ENCODE peak calls at places on chromosomes 6 and 20, in six cellular contexts. O is PC-9, J is mesenchymal stem cell, I is GM23338, U is SK-N-SH, M is fibroblast of lung. T is an unnamed sample.

GRCh38 chr6:165701564-165702354 is 38.7 kb upstream of the PDE10A start:
- DNase-seq in O (no peak), M (no peak), J (no peak), U (no peak), I (no peak), T (no peak)

GRCh38 chr6:33740204-33740608 is 6.5 kb downstream of the IP6K3 start:
- DNase-seq in O (peak; percentile 83), I (no peak), M (peak; percentile 19), J (peak; percentile 51), U (no peak), T (no peak)

GRCh38 chr20:59850018-59850641 is 83.3 kb downstream of the SYCP2 start:
- DNase-seq in M (peak; percentile 57), J (peak; percentile 5), U (no peak), O (no peak), I (peak; percentile 72), T (peak; percentile 87)

GRCh38 chr6:151651639-151652038 is 155.8 kb upstream of the ESR1 start:
- DNase-seq in O (no peak), I (no peak), J (no peak), U (no peak), M (no peak), T (no peak)

GRCh38 chr20:3156811-3157619 is 2.6 kb downstream of the FASTKD5 start:
- DNase-seq in J (no peak), M (no peak), U (no peak), O (no peak), I (no peak), T (peak; percentile 91)

GRCh38 chr6:88650029-88650619 is 313.3 kb downstream of the RNGTT start:
- DNase-seq in O (no peak), J (peak; percentile 17), M (peak; percentile 88), U (no peak), I (no peak), T (peak; percentile 49)

GRCh38 chr20:60137657-60138245 is 179.5 kb downstream of the CDH26 start:
- DNase-seq in J (no peak), M (peak; percentile 20), I (peak; percentile 44), U (no peak), O (no peak), T (peak; percentile 58)

GRCh38 chr20:50804453-50805348 is 9.8 kb downstream of the BCAS4 start:
- DNase-seq in I (no peak), M (no peak), U (no peak), J (no peak), O (no peak), T (no peak)

GRCh38 chr6:167491403-167492095 is 166.7 kb downstream of the TTLL2 start:
- DNase-seq in M (no peak), O (no peak), I (no peak), U (no peak), J (no peak), T (no peak)

GRCh38 chr20:610130-611046 is at the start of gene TCF15:
- DNase-seq in I (peak; percentile 85), U (peak; percentile 100), M (no peak), O (no peak), J (no peak), T (peak; percentile 87)
- H3K4me2 ChIP-seq in I (peak within 1 kb of the TSS; percentile 92), U (no peak within 1 kb of the TSS), M (no peak within 1 kb of the TSS), O (no peak within 1 kb of the TSS), J (no peak within 1 kb of the TSS), T (no peak within 1 kb of the TSS)

GRCh38 chr20:57500941-57501340 is 24.0 kb downstream of the CTCFL start:
- DNase-seq in U (no peak), M (no peak), I (no peak), J (no peak), O (no peak), T (no peak)
- H3K27me3 ChIP-seq in U (no peaks in the 10 kb centered on the region), M (no peaks in the 10 kb centered on the region), I (no peaks in the 10 kb centered on the region), J (peaks cover 73% of the 10 kb centered on the region), O (no peaks in the 10 kb centered on the region), T (peaks cover 9% of the 10 kb centered on the region)

GRCh38 chr6:100751590-100751989 is 129.5 kb downstream of the ASCC3 start:
- DNase-seq in U (no peak), I (no peak), M (no peak), O (no peak), J (no peak), T (no peak)

GRCh38 chr6:100753421-100753820 is 127.7 kb downstream of the ASCC3 start:
- DNase-seq in I (no peak), J (no peak), O (no peak), U (no peak), M (no peak), T (no peak)
- H3K4me3 ChIP-seq in I (no peak overlapping the region), J (no peak overlapping the region), O (no peak overlapping the region), U (no peak overlapping the region), M (no peak overlapping the region), T (no peak overlapping the region)

DNA sequence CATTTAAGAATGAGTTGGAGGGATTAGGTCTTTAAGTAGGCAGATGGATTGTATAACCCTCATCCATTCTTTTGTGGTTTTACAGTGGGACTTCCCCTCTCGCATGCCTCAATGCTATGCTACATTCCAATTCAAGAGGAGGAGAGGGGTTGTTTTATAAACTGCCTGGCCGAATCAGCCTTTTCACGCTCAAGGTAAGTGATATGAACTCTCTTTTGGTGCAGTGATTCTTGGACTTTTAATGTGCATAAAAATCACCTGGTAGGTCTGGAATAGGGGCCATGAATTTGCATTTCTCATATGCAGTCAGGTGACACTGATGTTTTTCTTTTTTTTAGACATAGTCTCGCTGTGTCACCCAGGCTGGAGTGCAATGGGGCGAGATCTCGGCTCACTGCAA is 10.8 kb downstream of the ASXL1 start:
- DNase-seq in I (peak; percentile 57), J (peak; percentile 71), U (no peak), M (no peak), O (no peak), T (no peak)
- H3K4me2 ChIP-seq in I (no peak overlapping the region), J (no peak overlapping the region), U (no peak overlapping the region), M (peak overlapping the region; percentile 33), O (no peak overlapping the region), T (no peak overlapping the region)

GRCh38 chr6:104600659-104600971 is 259.1 kb downstream of the HACE1 start:
- DNase-seq in J (no peak), U (no peak), M (no peak), I (no peak), O (no peak), T (no peak)

GRCh38 chr6:104603108-104603745 is 256.5 kb downstream of the HACE1 start:
- DNase-seq in O (no peak), U (no peak), J (no peak), M (no peak), I (no peak), T (no peak)

GRCh38 chr6:104601008-104601745 is 258.5 kb downstream of the HACE1 start:
- DNase-seq in J (no peak), O (no peak), I (no peak), M (peak; percentile 50), U (no peak), T (no peak)

GRCh38 chr6:104599821-104600658 is 259.7 kb downstream of the HACE1 start:
- DNase-seq in I (no peak), J (no peak), O (no peak), U (no peak), M (no peak), T (no peak)

GRCh38 chr6:104601756-104602155 is 258.0 kb downstream of the HACE1 start:
- DNase-seq in M (peak; percentile 2), O (no peak), U (no peak), J (no peak), I (peak; percentile 4), T (no peak)
- H3K27me3 ChIP-seq in M (no peaks in the 10 kb centered on the region), O (no peaks in the 10 kb centered on the region), U (no peaks in the 10 kb centered on the region), J (no peaks in the 10 kb centered on the region), I (no peaks in the 10 kb centered on the region), T (no peaks in the 10 kb centered on the region)

DNA sequence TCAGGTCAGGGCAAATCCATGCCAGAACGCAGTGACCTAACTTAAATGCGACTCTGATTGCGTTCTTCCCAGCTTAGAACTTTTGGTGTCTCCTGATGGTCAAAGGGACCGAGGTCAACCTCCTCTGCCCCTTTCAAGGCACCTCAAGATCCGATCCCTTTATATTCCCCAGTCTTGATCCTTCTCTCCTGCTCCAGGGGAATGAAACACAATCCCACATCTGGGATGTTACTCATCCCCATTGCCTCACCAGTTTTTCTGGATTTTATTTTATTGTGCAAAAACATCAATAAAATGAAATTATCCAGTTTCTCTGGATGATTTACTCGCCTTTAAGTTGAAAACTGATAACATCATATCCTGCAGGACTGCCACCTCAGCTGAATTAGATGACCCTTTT is 43.9 kb downstream of the IRAK1BP1 start:
- DNase-seq in O (no peak), J (no peak), I (no peak), M (no peak), U (no peak), T (no peak)
- H3K4me3 ChIP-seq in O (no peak overlapping the region), J (peak overlapping the region; percentile 85), I (peak overlapping the region; percentile 68), M (no peak overlapping the region), U (no peak overlapping the region), T (peak overlapping the region; percentile 76)

GRCh38 chr6:156697224-156697623 is 80.0 kb upstream of the ARID1B start:
- DNase-seq in J (no peak), O (no peak), M (no peak), I (no peak), U (no peak), T (no peak)
- H3K4me2 ChIP-seq in J (no peak overlapping the region), O (no peak overlapping the region), M (no peak overlapping the region), I (no peak overlapping the region), U (no peak overlapping the region), T (no peak overlapping the region)

DNA sequence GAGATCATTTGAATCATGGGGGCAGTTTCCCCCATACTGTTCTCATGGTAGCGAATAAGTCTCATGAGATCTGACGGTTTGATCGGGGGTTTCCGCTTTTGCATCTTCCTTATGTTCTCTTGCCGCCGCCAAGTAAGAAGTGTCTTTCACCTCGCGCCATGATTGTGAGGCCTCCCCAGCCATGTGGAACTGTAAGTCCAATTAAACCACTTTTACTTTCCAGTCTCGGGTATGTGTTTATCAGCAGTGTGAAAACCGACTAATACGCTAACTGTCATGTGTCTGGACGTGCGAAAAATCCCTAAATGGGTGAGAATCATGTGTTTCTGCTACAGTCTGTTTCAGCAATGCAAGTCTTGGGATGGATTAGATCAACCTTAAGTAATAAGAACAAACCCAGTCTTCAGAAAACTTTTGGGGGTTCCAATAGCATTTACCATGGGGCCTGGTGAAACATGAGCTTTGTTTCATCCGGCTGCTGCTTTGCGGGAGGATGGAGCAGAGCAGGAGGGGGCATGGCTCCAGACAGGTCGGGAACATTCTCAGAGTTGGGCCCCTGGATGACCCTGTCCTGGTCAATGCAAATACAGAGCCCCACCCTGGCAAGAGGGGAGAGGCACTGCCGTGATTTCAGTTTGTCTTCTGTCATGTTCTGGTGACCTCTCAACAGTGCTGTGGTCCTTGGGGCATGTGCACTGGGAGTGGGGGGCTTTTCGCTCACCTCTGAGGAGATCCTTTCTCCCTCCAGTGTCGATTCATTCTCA is 41.5 kb downstream of the CTCFL start:
- DNase-seq in J (no peak), O (no peak), I (no peak), M (no peak), U (no peak), T (peak; percentile 32)
- H3K27me3 ChIP-seq in J (peaks cover 61% of the 10 kb centered on the region), O (peaks cover 52% of the 10 kb centered on the region), I (no peaks in the 10 kb centered on the region), M (peaks cover 5% of the 10 kb centered on the region), U (peaks cover 6% of the 10 kb centered on the region), T (no peaks in the 10 kb centered on the region)

DNA sequence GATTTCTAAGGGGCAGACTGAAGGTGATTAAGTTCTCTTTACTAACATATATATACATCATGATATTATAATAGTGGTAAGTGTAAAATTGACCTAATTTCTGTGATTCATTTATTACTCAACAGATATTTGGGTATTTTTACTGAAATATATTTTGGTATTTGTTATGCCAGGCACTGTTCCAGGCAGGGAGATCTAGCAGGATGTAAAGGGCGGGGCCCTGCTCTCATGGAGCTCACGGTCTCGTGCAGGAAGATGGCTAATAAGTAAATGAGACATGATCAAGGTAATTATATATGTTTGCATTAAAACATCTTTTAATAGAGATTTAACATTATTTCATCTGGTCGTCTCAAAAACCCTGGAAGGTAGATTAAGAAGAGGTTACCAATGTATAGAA is 27.7 kb downstream of the FAM50B start:
- DNase-seq in J (no peak), M (peak; percentile 53), I (no peak), O (no peak), U (no peak), T (peak; percentile 85)
- H3K4me3 ChIP-seq in J (no peak overlapping the region), M (no peak overlapping the region), I (no peak overlapping the region), O (no peak overlapping the region), U (no peak overlapping the region), T (no peak overlapping the region)

T was measured in osteoblast.